ENCODE peak calls at places on chromosomes 4 and X, in eight cellular contexts. A is NCI-H1092; V is stimulated activated CD4-positive, alpha-beta T cell treated with anti-CD3 and anti-CD28 coated beads, Interleukin-12 subunit alpha, Interleukin-12 subunit beta, amount 100 ng/mL, for 24 hours; Z is T-helper 9 cell; W is HS-5; Y is KBM-7; O is AG08395; F is GM04503. Q is an unnamed sample.

GRCh38 chrX:154457491-154458115 is 478 bp upstream of the PLXNA3 start:
- DNase-seq in Y (peak), A (peak), Z (peak), F (no peak), W (no peak), V (no peak), O (peak), Q (no peak)

GRCh38 chr4:110610940-110611785 is 11.7 kb downstream of the PITX2 start:
- DNase-seq in F (no peak), A (no peak), Y (no peak), V (no peak), Z (no peak), W (no peak), O (no peak), Q (no peak)

GRCh38 chrX:9370888-9371287 is 94.0 kb upstream of the TBL1X start:
- DNase-seq in O (no peak), A (no peak), Y (no peak), F (no peak), V (no peak), W (no peak), Z (no peak), Q (peak)

GRCh38 chrX:71556026-71556425 is 22.2 kb upstream of the GCNA start:
- DNase-seq in O (no peak), F (no peak), W (no peak), A (no peak), Y (no peak), Z (no peak), V (no peak), Q (no peak)

GRCh38 chr4:4260185-4260751 is 12.2 kb upstream of the TMEM128 start:
- DNase-seq in V (no peak), W (no peak), Y (peak), Z (no peak), F (no peak), A (peak), O (peak), Q (no peak)

GRCh38 chr4:8568068-8568668 is 12.0 kb upstream of the GPR78 start:
- DNase-seq in V (no peak), Y (no peak), A (no peak), O (no peak), W (no peak), F (no peak), Z (no peak), Q (no peak)

GRCh38 chr4:147741190-147741788 is 9.4 kb downstream of the ARHGAP10 start:
- DNase-seq in A (no peak), W (no peak), Z (no peak), F (no peak), V (no peak), O (peak), Y (no peak), Q (no peak)

GRCh38 chrX:151896734-151897474 is 15.8 kb upstream of the MAGEA4 start:
- DNase-seq in V (no peak), Y (no peak), Z (no peak), F (peak), A (no peak), W (peak), O (peak), Q (peak)

GRCh38 chrX:110418220-110418856 is 59.7 kb downstream of the RTL9 start:
- DNase-seq in F (no peak), Y (peak), Z (no peak), O (peak), V (no peak), A (peak), W (no peak), Q (peak)

GRCh38 chrX:129600981-129601424 is 53.8 kb downstream of the APLN start:
- DNase-seq in Z (no peak), F (no peak), O (peak), W (no peak), V (no peak), Y (peak), A (no peak), Q (no peak)

GRCh38 chr4:185504098-185505047 is 30.9 kb downstream of the PDLIM3 start:
- DNase-seq in Z (no peak), W (no peak), V (no peak), O (peak), F (no peak), Y (no peak), A (no peak), Q (peak)

GRCh38 chr4:742742-743311 is 37.2 kb downstream of the PCGF3 start:
- DNase-seq in F (no peak), Z (peak), V (peak), Y (peak), O (peak), A (no peak), W (no peak), Q (no peak)

GRCh38 chr4:88880501-88881226 is 176.3 kb downstream of the FAM13A start:
- DNase-seq in O (no peak), A (no peak), Z (no peak), Y (peak), V (no peak), F (no peak), W (no peak), Q (no peak)

GRCh38 chrX:101764538-101764937 is 104.9 kb upstream of the ARMCX2 start:
- DNase-seq in Z (no peak), W (no peak), V (no peak), A (no peak), Y (no peak), F (no peak), O (no peak), Q (no peak)

GRCh38 chr4:73911746-73912145 is 42.6 kb downstream of the CXCL1 start:
- DNase-seq in W (no peak), Y (no peak), V (no peak), O (no peak), F (no peak), A (no peak), Z (no peak), Q (no peak)

GRCh38 chr4:139825523-139826014 is 159.9 kb downstream of the MGST2 start:
- DNase-seq in Y (no peak), A (peak), V (no peak), W (no peak), F (no peak), Z (no peak), O (no peak), Q (no peak)

GRCh38 chr4:180449395-180449956 is 1793.7 kb upstream of the TENM3 start:
- DNase-seq in A (peak), F (no peak), V (no peak), Y (peak), W (peak), Z (no peak), O (no peak), Q (no peak)